ENCODE peak calls at places on chromosomes 4 and X, in seven cellular contexts. R, F, C, I, A, H and P are unnamed samples.
A peak's percentile ranks its signal among the peaks of the same experiment; 100 is the strongest.

GRCh38 chr4:11634283-11634682 is 205.6 kb upstream of the HS3ST1 start:
- DNase-seq in R (no peak), F (no peak), C (no peak), I (no peak), A (no peak), H (no peak), P (no peak)

GRCh38 chrX:35890699-35891098 is 28.8 kb upstream of the CFAP47 start:
- DNase-seq in R (peak; percentile 56), F (no peak), C (no peak), I (peak; percentile 38), A (peak; percentile 17), H (peak; percentile 64), P (peak; percentile 60)

GRCh38 chr4:105551968-105552746 is at the start of gene ARHGEF38:
- DNase-seq in R (peak; percentile 2), F (no peak), C (no peak), I (no peak), A (peak; percentile 41), H (peak; percentile 5), P (peak; percentile 85)

GRCh38 chrX:150692837-150693781 is at the start of gene MTMR1:
- DNase-seq in R (no peak), F (no peak), C (peak; percentile 6), I (peak; percentile 84), A (peak; percentile 56), H (peak; percentile 68), P (peak; percentile 78)

GRCh38 chrX:1610166-1610565 is 4.7 kb upstream of the ASMT start:
- DNase-seq in R (no peak), F (no peak), C (no peak), I (no peak), A (no peak), H (no peak), P (no peak)

GRCh38 chr4:112604590-112604989 is 32.1 kb downstream of the ZGRF1 start:
- DNase-seq in R (peak; percentile 75), F (peak; percentile 18), C (peak; percentile 69), I (peak; percentile 62), A (peak; percentile 88), H (peak; percentile 72), P (no peak)

GRCh38 chrX:17359500-17359899 is 15.5 kb upstream of the NHS start:
- DNase-seq in R (peak; percentile 18), F (no peak), C (no peak), I (no peak), A (no peak), H (no peak), P (no peak)

GRCh38 chrX:132127748-132128147 is at the start of gene FRMD7:
- DNase-seq in R (peak; percentile 3), F (no peak), C (no peak), I (peak; percentile 10), A (peak; percentile 26), H (no peak), P (no peak)

GRCh38 chr4:134548052-134548628 is 346.6 kb upstream of the PABPC4L start:
- DNase-seq in R (no peak), F (no peak), C (no peak), I (no peak), A (no peak), H (no peak), P (no peak)
- H3K9ac ChIP-seq in R (no peak overlapping the region), F (no peak overlapping the region), C (no peak overlapping the region), I (no peak overlapping the region), A (no peak overlapping the region), H (no peak overlapping the region), P (no peak overlapping the region)

GRCh38 chr4:188396037-188396436 is 256.8 kb downstream of the TRIML1 start:
- DNase-seq in R (no peak), F (no peak), C (no peak), I (no peak), A (peak; percentile 32), H (no peak), P (no peak)

GRCh38 chr4:188400456-188400855 is 261.2 kb downstream of the TRIML1 start:
- DNase-seq in R (no peak), F (no peak), C (no peak), I (no peak), A (no peak), H (no peak), P (no peak)

GRCh38 chr4:188403272-188403671 is 264.0 kb downstream of the TRIML1 start:
- DNase-seq in R (no peak), F (no peak), C (no peak), I (peak; percentile 32), A (no peak), H (peak; percentile 20), P (no peak)

DNA sequence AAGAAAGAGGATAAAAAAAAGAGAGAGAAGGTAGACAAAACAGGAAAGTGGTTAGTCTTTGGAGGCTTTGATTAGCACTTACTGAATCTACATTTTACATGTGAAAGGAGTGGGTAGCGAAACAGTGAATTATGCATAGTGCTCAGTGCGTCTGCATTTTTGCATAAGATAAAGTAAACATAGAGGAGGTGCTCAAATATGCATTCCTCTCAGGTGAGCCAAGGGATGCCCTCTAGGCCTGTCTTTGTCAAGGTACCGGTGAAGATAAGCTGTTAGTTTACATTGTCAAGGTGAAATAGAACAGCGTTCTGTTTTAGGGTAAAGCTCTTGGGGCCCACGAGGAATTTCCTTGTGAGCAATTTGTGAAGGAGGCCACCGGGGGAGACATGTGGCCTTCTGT is 260.6 kb downstream of the TRIML1 start:
- DNase-seq in R (no peak), F (no peak), C (no peak), I (no peak), A (no peak), H (no peak), P (no peak)
- H3K9ac ChIP-seq in R (no peak overlapping the region), F (no peak overlapping the region), C (no peak overlapping the region), I (no peak overlapping the region), A (peak overlapping the region; percentile 62), H (no peak overlapping the region), P (no peak overlapping the region)

DNA sequence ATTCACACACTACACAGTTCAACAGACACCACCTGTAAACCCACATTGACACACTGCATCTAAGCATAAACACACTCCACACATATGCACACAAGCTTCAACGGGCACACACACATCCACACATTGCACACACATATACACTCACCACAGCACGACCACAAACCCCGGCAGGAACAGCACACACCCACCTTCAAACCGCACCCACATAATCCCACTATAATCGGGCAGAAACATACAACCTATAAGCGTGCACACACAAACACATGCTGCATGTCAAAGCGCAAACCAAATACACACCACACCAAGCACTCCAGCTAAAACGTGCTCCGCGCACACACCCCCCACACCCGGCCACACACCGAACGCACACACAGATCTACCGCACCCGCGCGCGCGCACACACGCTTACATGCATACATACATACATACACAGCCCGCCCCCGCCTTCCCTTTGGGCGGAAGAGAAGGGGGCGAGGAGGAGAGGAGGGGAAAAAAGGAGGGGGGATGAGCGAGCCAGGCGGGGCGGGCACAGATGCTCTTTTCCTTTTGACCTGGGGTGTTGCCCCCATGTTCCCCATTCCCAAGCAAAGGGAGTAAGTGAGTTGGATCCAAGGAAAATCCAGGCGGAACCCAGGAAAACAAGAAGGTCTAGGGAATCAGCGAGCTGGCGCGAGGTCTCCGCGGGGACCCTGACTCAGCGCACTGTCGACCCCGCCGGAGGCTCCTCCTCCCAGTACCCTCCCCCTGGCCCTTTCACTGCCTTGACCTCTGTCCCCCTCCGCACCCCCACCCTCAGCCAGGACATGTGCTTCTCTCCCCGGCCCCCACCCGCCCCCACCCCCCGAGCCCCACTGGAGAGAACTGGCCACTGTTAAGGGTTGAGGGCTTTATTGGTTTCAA is 9.9 kb downstream of the ARHGAP36 start:
- DNase-seq in R (no peak), F (no peak), C (no peak), I (peak; percentile 51), A (no peak), H (peak; percentile 50), P (no peak)
- H3K9ac ChIP-seq in R (no peak overlapping the region), F (no peak overlapping the region), C (no peak overlapping the region), I (no peak overlapping the region), A (no peak overlapping the region), H (no peak overlapping the region), P (no peak overlapping the region)

GRCh38 chr4:5921074-5921473 is 28.2 kb upstream of the CRMP1 start:
- DNase-seq in R (no peak), F (no peak), C (no peak), I (no peak), A (no peak), H (no peak), P (peak; percentile 27)

GRCh38 chr4:5923306-5923830 is 30.5 kb upstream of the CRMP1 start:
- DNase-seq in R (no peak), F (no peak), C (no peak), I (no peak), A (no peak), H (no peak), P (peak; percentile 46)

GRCh38 chr4:5922556-5922955 is 29.7 kb upstream of the CRMP1 start:
- DNase-seq in R (no peak), F (no peak), C (no peak), I (no peak), A (no peak), H (no peak), P (peak; percentile 35)

GRCh38 chr4:5921981-5922380 is 29.1 kb upstream of the CRMP1 start:
- DNase-seq in R (no peak), F (no peak), C (no peak), I (no peak), A (no peak), H (peak; percentile 51), P (peak; percentile 29)

DNA sequence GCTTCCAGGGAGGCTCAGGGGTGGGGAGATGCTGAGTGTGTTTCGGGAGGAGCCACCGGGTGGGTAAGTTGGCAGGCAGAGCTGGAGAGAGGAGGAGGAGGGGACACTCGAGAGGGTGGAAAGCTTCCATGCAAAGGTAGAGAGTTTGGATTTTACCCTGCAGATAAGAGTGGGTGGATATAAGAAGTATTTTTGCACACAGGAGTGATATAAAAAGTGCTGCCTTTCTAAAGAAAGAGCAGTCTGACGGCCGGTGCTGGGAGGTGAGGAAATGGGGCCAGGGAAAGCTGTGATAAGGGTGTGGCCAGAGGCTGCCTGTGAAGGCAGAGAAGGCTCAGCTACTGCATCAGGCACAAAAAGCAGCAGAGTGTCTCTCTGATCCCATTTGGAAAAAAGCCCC is 28.7 kb upstream of the CRMP1 start:
- DNase-seq in R (no peak), F (no peak), C (no peak), I (no peak), A (no peak), H (no peak), P (peak; percentile 6)
- H3K9ac ChIP-seq in R (no peak overlapping the region), F (no peak overlapping the region), C (no peak overlapping the region), I (no peak overlapping the region), A (no peak overlapping the region), H (no peak overlapping the region), P (no peak overlapping the region)